ENCODE peak calls at places on chromosomes 1 and 21, in seven cellular contexts. F is K562, K is ovary, Z is fibroblast of pulmonary artery, A is cardiac muscle cell, E is OCI-LY7, X is coronary artery. I is an unnamed sample.

GRCh38 chr1:155940531-155940992 is 876 bp upstream of the RXFP4 start:
- DNase-seq in A (peak), Z (peak), E (no peak), X (no peak), K (peak), F (no peak), I (no peak)

GRCh38 chr1:6358144-6358624 is 35.4 kb downstream of the ACOT7 start:
- DNase-seq in X (no peak), Z (peak), E (no peak), F (no peak), K (no peak), A (peak), I (no peak)

GRCh38 chr1:153652795-153653507 is 5.6 kb upstream of the SNAPIN start:
- DNase-seq in Z (peak), A (peak), K (no peak), X (no peak), F (no peak), E (no peak), I (no peak)

GRCh38 chr1:179926494-179927205 is 28.0 kb upstream of the CEP350 start:
- DNase-seq in E (no peak), X (no peak), F (no peak), A (peak), Z (peak), K (no peak), I (no peak)

GRCh38 chr1:247857986-247858356 is 984 bp downstream of the TRIM58 start:
- DNase-seq in K (no peak), X (no peak), A (no peak), Z (no peak), E (no peak), F (no peak), I (no peak)

GRCh38 chr1:27144920-27145661 is 9.8 kb downstream of the SLC9A1 start:
- DNase-seq in K (no peak), Z (peak), X (no peak), F (no peak), A (peak), E (no peak), I (no peak)

GRCh38 chr21:33975548-33976081 is 60.0 kb upstream of the ATP5PO start:
- DNase-seq in Z (no peak), E (peak), F (peak), X (no peak), A (no peak), K (no peak), I (peak)

GRCh38 chr1:157289001-157289400 is 150.8 kb upstream of the ETV3 start:
- DNase-seq in X (peak), K (no peak), F (peak), A (no peak), Z (peak), E (no peak), I (no peak)

GRCh38 chr1:246580497-246581047 is 14.3 kb downstream of the CNST start:
- DNase-seq in E (no peak), X (no peak), K (no peak), F (no peak), A (no peak), Z (no peak), I (no peak)

GRCh38 chr1:30034105-30034626 is 689.2 kb downstream of the MATN1 start:
- DNase-seq in A (no peak), E (no peak), K (no peak), F (no peak), Z (no peak), X (no peak), I (no peak)

GRCh38 chr1:97084566-97084965 is 363.0 kb downstream of the PTBP2 start:
- DNase-seq in Z (no peak), X (no peak), E (no peak), F (no peak), K (no peak), A (no peak), I (no peak)

GRCh38 chr1:11795238-11795890 is 10.4 kb downstream of the MTHFR start:
- DNase-seq in A (no peak), Z (no peak), F (no peak), X (peak), K (no peak), E (no peak), I (no peak)

GRCh38 chr1:40316595-40317393 is at the start of gene COL9A2:
- DNase-seq in Z (no peak), A (peak), E (peak), F (peak), K (no peak), X (no peak), I (no peak)

GRCh38 chr1:225899044-225899925 is 10.3 kb upstream of the LEFTY1 start:
- DNase-seq in A (no peak), X (no peak), F (peak), E (no peak), K (no peak), Z (no peak), I (no peak)

GRCh38 chr1:23224721-23225648 is 7.7 kb upstream of the HTR1D start:
- DNase-seq in K (no peak), Z (peak), X (no peak), E (no peak), F (no peak), A (peak), I (no peak)

GRCh38 chr1:15341634-15342375 is 67.9 kb upstream of the EFHD2 start:
- DNase-seq in F (no peak), Z (peak), E (no peak), A (peak), X (no peak), K (no peak), I (peak)

GRCh38 chr21:34934350-34934749 is 114.8 kb downstream of the RUNX1 start:
- DNase-seq in F (no peak), A (no peak), X (no peak), Z (no peak), K (no peak), E (no peak), I (no peak)

GRCh38 chr1:46301406-46302090 is 1.9 kb downstream of the LRRC41 start:
- DNase-seq in F (peak), K (peak), Z (peak), E (no peak), X (peak), A (peak), I (no peak)

GRCh38 chr1:220119043-220119512 is 25.1 kb downstream of the IARS2 start:
- DNase-seq in X (no peak), Z (peak), K (no peak), A (no peak), F (peak), E (no peak), I (no peak)

GRCh38 chr1:214899908-214900470 is 182.5 kb upstream of the KCNK2 start:
- DNase-seq in F (no peak), X (no peak), K (no peak), E (no peak), A (no peak), Z (peak), I (no peak)

GRCh38 chr1:64934115-64934880 is 32.1 kb downstream of the JAK1 start:
- DNase-seq in X (no peak), F (peak), K (no peak), E (no peak), Z (peak), A (peak), I (no peak)

GRCh38 chr1:40438391-40439015 is 11.8 kb upstream of the ZFP69B start:
- DNase-seq in E (peak), A (peak), X (no peak), F (peak), Z (peak), K (no peak), I (no peak)

GRCh38 chr1:92536593-92537332 is 50.0 kb upstream of the GFI1 start:
- DNase-seq in E (no peak), Z (peak), F (no peak), X (no peak), A (peak), K (no peak), I (peak)

GRCh38 chr1:222654849-222655248 is 37.0 kb downstream of the MIA3 start:
- DNase-seq in E (peak), X (no peak), Z (peak), K (no peak), F (no peak), A (peak), I (peak)

GRCh38 chr1:31815752-31816484 is at the start of gene SPOCD1:
- DNase-seq in K (no peak), E (peak), F (peak), Z (peak), X (no peak), A (peak), I (peak)

GRCh38 chr1:36351222-36351977 is 28.0 kb upstream of the EVA1B start:
- DNase-seq in E (no peak), Z (peak), A (peak), K (no peak), X (no peak), F (no peak), I (no peak)

GRCh38 chr1:83033682-83034081 is 965.2 kb downstream of the TTLL7 start:
- DNase-seq in Z (peak), A (no peak), F (no peak), X (no peak), E (no peak), K (no peak), I (no peak)

GRCh38 chr1:29439615-29440014 is 203.3 kb downstream of the PTPRU start:
- DNase-seq in A (no peak), K (no peak), E (no peak), F (no peak), Z (no peak), X (no peak), I (no peak)

GRCh38 chr1:206753141-206753540 is 17.4 kb upstream of the IL19 start:
- DNase-seq in F (no peak), Z (no peak), X (no peak), K (no peak), A (no peak), E (no peak), I (no peak)

GRCh38 chr1:190762325-190762724 is 284.7 kb upstream of the BRINP3 start:
- DNase-seq in A (no peak), X (no peak), F (no peak), K (no peak), Z (no peak), E (no peak), I (no peak)

GRCh38 chr1:43043695-43044094 is 85.0 kb upstream of the SLC2A1 start:
- DNase-seq in Z (no peak), X (no peak), F (no peak), E (no peak), K (no peak), A (no peak), I (no peak)

GRCh38 chr1:81703352-81703735 is 97.4 kb upstream of the ADGRL2 start:
- DNase-seq in Z (peak), E (no peak), X (no peak), A (peak), K (no peak), F (no peak), I (no peak)

GRCh38 chr1:43492816-43493215 is 37.9 kb upstream of the PTPRF start:
- DNase-seq in F (no peak), A (peak), Z (peak), X (no peak), E (no peak), K (no peak), I (no peak)

GRCh38 chr1:44553127-44553758 is 121.0 kb downstream of the TMEM53 start:
- DNase-seq in K (no peak), F (no peak), A (no peak), Z (no peak), E (no peak), X (no peak), I (no peak)

GRCh38 chr1:46442317-46443161 is 47.1 kb upstream of the DMBX1 start:
- DNase-seq in F (peak), E (peak), A (peak), X (no peak), Z (peak), K (peak), I (peak)

GRCh38 chr21:16522512-16522911 is 792.7 kb downstream of the USP25 start:
- DNase-seq in X (no peak), Z (peak), K (no peak), F (no peak), E (no peak), A (no peak), I (no peak)

GRCh38 chr1:55893155-55893554 is 678.0 kb upstream of the USP24 start:
- DNase-seq in F (no peak), Z (peak), K (no peak), X (no peak), A (peak), E (peak), I (peak)
- TF ChIP-seq CTCF in F (no peak), Z (peak), K (no peak), X (no peak), A (peak), E (peak), I (peak)

DNA sequence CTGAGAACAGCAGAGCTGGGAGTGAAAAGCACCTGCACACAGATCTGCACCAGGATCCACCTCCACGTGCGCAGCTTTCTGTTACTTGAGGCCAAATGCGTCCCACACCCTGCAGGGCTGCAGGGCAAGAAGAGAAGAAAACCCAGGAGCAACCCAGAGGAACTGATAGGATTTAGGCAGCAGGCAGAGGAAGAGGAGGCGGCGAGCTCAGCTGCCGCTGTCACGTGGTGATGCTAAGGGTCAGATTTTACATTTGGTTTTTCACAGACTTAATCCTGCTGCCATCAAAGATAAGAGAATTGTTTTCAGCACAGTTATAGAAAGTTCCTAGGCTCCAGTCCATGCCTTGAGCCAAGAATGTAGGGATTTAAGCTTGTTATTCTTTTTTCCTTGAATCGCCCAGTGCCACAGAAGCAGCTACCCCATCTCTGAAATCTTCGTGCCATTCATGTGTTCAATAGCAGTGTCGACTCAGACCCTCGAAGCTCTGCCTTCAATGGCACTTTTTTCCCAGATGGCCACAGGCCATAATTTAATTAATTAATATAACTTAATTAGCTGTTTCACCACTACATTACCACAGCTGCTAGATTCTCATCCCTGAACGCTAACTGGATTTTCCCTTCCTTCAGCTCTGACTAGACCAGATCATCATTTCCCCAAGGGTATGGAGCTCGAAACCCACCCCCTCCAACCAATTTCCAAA is 36.0 kb downstream of the LDLRAP1 start:
- DNase-seq in K (no peak), A (no peak), E (no peak), F (no peak), Z (no peak), X (no peak), I (no peak)
- H3K4me3 ChIP-seq in K (no peak), A (no peak), E (no peak), F (no peak), Z (no peak), X (no peak), I (no peak)

DNA sequence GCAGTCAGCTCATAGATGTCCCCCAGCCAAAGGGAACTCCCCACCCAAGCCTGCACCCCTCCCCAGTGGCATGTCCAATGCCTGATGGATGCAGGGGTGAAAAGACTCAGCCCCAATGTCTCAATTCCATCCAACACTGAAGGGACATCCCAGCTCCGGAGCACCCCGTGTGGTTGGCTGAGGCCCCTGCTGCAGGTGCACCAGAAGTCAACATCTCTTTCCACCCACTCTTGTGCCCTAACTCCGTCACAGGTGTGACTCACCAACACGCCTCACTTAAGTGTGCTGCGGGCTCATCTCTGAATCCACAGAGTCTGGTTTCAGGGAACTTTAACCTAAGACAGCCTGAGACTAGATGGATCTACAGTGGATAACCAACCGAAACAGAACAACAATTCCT is 40.9 kb upstream of the ZBTB18 start:
- DNase-seq in A (no peak), Z (no peak), X (no peak), F (no peak), K (no peak), E (no peak), I (no peak)
- TF ChIP-seq CTCF in A (no peak), Z (no peak), X (no peak), F (peak), K (no peak), E (no peak), I (peak)

GRCh38 chr1:93877529-93877928 is 1.5 kb downstream of the DNTTIP2 start:
- DNase-seq in K (no peak), F (no peak), Z (no peak), E (no peak), A (no peak), X (no peak), I (no peak)
- H3K4me3 ChIP-seq in K (no peak), F (peak), Z (no peak), E (peak), A (no peak), X (no peak), I (no peak)

GRCh38 chr1:19079541-19079940 is 123.1 kb upstream of the IFFO2 start:
- DNase-seq in A (no peak), E (no peak), X (no peak), F (no peak), K (no peak), Z (no peak), I (no peak)

GRCh38 chr1:19078503-19078902 is 122.0 kb upstream of the IFFO2 start:
- DNase-seq in F (no peak), X (no peak), E (no peak), K (no peak), A (no peak), Z (no peak), I (no peak)

GRCh38 chr1:19079983-19080472 is 123.6 kb upstream of the IFFO2 start:
- DNase-seq in E (no peak), Z (no peak), K (no peak), A (no peak), X (no peak), F (no peak), I (no peak)

GRCh38 chr1:19081218-19081893 is 124.9 kb upstream of the IFFO2 start:
- DNase-seq in F (peak), K (no peak), X (no peak), Z (peak), A (peak), E (no peak), I (no peak)

GRCh38 chr1:19080715-19081114 is 124.2 kb upstream of the IFFO2 start:
- DNase-seq in Z (peak), E (no peak), A (peak), X (no peak), K (no peak), F (no peak), I (no peak)
- TF ChIP-seq CTCF in Z (no peak), E (no peak), A (no peak), X (no peak), K (no peak), F (no peak), I (no peak)

DNA sequence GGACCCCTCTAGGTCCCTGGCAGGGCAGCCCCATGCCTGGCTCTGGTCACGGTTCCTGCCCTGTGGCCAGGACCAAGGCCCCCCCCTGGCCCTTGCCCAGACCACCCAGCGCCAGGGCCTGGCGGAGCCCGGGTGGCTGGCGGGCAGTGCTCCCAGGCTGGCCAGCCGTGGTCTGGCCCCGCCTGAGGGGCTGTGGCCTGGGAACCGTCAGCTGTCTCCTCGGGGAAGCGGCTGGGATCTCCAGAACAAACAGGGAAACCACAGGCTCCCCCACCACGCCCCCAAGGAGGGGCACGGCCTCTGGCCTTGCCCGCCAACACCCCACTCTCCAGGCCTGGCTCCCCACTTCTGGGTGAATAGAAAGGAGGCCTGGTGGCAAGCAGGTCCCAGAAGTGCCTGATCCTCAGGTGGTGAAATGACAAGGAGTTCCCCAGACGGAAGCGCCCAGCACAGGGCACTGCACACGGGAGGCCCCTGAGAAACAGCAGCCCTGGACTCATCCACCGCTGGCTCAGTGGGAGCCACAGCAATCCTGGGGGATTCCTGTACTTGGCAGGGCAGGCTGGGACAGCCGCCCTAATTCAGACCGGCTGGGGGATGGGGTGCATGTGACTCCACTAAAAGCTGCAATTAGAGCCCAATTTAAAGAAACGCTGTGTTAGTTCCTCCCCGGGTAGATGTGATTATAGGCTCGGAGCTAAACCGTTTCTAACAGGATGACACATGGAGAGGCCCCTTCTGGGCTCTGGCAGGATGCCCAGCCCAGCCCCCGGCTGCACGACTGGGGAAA is 78.8 kb downstream of the RAP1GAP start:
- DNase-seq in Z (no peak), F (no peak), K (no peak), E (no peak), X (no peak), A (no peak), I (no peak)
- H3K4me3 ChIP-seq in Z (no peak), F (no peak), K (no peak), E (no peak), X (no peak), A (no peak), I (no peak)